ENCODE peak calls at places on chromosome 20, in five cellular contexts. One of them, this sample, is unnamed.

GRCh38 chr20:15345287-15345686 is 1007.9 kb upstream of the FLRT3 start:
- DNase-seq in SK-N-SH: no peak
- DNase-seq in HepG2: no peak
- DNase-seq in H1: no peak
- DNase-seq in GM12878: no peak
- DNase-seq in this sample: no peak

GRCh38 chr20:50446351-50447101 is 63.7 kb upstream of the PTPN1 start:
- DNase-seq in SK-N-SH: no peak
- DNase-seq in HepG2: peak
- DNase-seq in H1: no peak
- DNase-seq in GM12878: no peak
- DNase-seq in this sample: no peak

GRCh38 chr20:48656661-48657211 is 171.1 kb downstream of the PREX1 start:
- DNase-seq in SK-N-SH: peak
- DNase-seq in HepG2: peak
- DNase-seq in H1: no peak
- DNase-seq in GM12878: no peak
- DNase-seq in this sample: peak

GRCh38 chr20:42093041-42093440 is 474.9 kb upstream of the CHD6 start:
- DNase-seq in SK-N-SH: no peak
- DNase-seq in HepG2: no peak
- DNase-seq in H1: no peak
- DNase-seq in GM12878: no peak
- DNase-seq in this sample: no peak

GRCh38 chr20:10658051-10658823 is 15.6 kb downstream of the JAG1 start:
- DNase-seq in SK-N-SH: no peak
- DNase-seq in HepG2: no peak
- DNase-seq in H1: no peak
- DNase-seq in GM12878: no peak
- DNase-seq in this sample: no peak

GRCh38 chr20:20174089-20174835 is 121.9 kb downstream of the CFAP61 start:
- DNase-seq in SK-N-SH: no peak
- DNase-seq in HepG2: no peak
- DNase-seq in H1: no peak
- DNase-seq in GM12878: no peak
- DNase-seq in this sample: no peak

GRCh38 chr20:56628873-56629463 is at the start of gene TFAP2C:
- DNase-seq in SK-N-SH: peak
- DNase-seq in HepG2: no peak
- DNase-seq in H1: no peak
- DNase-seq in GM12878: no peak
- DNase-seq in this sample: peak

GRCh38 chr20:38338849-38339520 is 7.3 kb upstream of the LBP start:
- DNase-seq in SK-N-SH: no peak
- DNase-seq in HepG2: no peak
- DNase-seq in H1: peak
- DNase-seq in GM12878: no peak
- DNase-seq in this sample: no peak

DNA sequence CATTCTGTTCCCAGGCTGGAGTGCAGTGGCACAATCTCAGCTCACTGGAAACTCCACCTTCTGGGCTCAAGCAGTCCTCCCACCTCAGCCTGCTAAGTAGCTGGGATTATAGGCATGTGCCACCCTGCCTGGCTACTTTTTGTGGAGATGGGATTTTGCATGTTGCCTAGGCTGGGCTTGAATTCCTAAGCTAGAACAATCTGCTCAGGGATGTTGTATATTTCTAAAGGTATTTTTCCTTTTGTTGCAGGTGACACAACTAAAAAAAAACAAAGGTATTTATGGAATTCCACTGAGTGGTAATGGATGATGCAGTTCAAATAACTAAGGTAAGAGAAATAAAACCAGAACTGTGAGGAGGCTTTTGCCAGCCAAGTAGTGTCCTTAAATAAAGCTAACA is 49.7 kb downstream of the PTPRA start:
- DNase-seq in SK-N-SH: no peak
- DNase-seq in HepG2: no peak
- DNase-seq in H1: no peak
- DNase-seq in GM12878: no peak
- DNase-seq in this sample: no peak
- TF ChIP-seq JUND in SK-N-SH: no peak
- TF ChIP-seq JUND in HepG2: no peak
- TF ChIP-seq JUND in H1: no peak
- TF ChIP-seq JUND in GM12878: no peak
- TF ChIP-seq JUND in this sample: no peak

GRCh38 chr20:1684872-1685271 is 27.3 kb upstream of the SIRPG start:
- DNase-seq in SK-N-SH: no peak
- DNase-seq in HepG2: no peak
- DNase-seq in H1: no peak
- DNase-seq in GM12878: no peak
- DNase-seq in this sample: no peak
- H3K4me3 ChIP-seq in SK-N-SH: no peak
- H3K4me3 ChIP-seq in HepG2: no peak
- H3K4me3 ChIP-seq in H1: no peak
- H3K4me3 ChIP-seq in GM12878: no peak
- H3K4me3 ChIP-seq in this sample: no peak

GRCh38 chr20:17568045-17568788 is 1.7 kb upstream of the DSTN start:
- DNase-seq in SK-N-SH: no peak
- DNase-seq in HepG2: no peak
- DNase-seq in H1: no peak
- DNase-seq in GM12878: no peak
- DNase-seq in this sample: no peak

GRCh38 chr20:17569616-17570346 is at the start of gene DSTN:
- DNase-seq in SK-N-SH: peak
- DNase-seq in HepG2: peak
- DNase-seq in H1: peak
- DNase-seq in GM12878: peak
- DNase-seq in this sample: peak

GRCh38 chr20:17570347-17571152 is 675 bp downstream of the DSTN start:
- DNase-seq in SK-N-SH: peak
- DNase-seq in HepG2: peak
- DNase-seq in H1: no peak
- DNase-seq in GM12878: no peak
- DNase-seq in this sample: peak

GRCh38 chr20:17571153-17571527 is 1.3 kb downstream of the DSTN start:
- DNase-seq in SK-N-SH: no peak
- DNase-seq in HepG2: no peak
- DNase-seq in H1: no peak
- DNase-seq in GM12878: no peak
- DNase-seq in this sample: no peak

GRCh38 chr20:17568972-17569471 is 853 bp upstream of the DSTN start:
- DNase-seq in SK-N-SH: peak
- DNase-seq in HepG2: peak
- DNase-seq in H1: peak
- DNase-seq in GM12878: no peak
- DNase-seq in this sample: peak
- TF ChIP-seq EP300 in SK-N-SH: peak
- TF ChIP-seq EP300 in HepG2: no peak
- TF ChIP-seq EP300 in H1: no peak
- TF ChIP-seq EP300 in GM12878: no peak
- TF ChIP-seq EP300 in this sample: no peak

GRCh38 chr20:47205577-47206123 is 150.8 kb downstream of the ZMYND8 start:
- DNase-seq in SK-N-SH: peak
- DNase-seq in HepG2: peak
- DNase-seq in H1: no peak
- DNase-seq in GM12878: peak
- DNase-seq in this sample: peak
- TF ChIP-seq JUND in SK-N-SH: no peak
- TF ChIP-seq JUND in HepG2: no peak
- TF ChIP-seq JUND in H1: no peak
- TF ChIP-seq JUND in GM12878: peak
- TF ChIP-seq JUND in this sample: peak

DNA sequence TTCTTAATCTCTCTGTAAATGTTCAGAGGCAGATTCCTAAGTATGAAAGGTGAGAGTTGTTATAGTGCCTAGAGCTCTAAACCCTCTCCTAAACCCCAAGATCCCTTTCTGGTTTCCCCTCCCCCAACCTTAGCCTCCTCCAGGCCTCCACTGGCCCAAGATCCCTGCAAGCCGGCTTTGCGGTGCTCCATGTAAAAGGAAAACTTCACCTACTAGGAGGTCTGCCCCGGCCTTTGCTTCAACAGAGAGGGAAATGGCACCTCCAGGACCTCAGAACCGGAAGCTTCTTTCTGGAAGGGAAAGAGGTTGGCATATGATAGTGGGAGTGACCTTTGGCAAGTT is 2.3 kb downstream of the RRBP1 start:
- DNase-seq in SK-N-SH: no peak
- DNase-seq in HepG2: no peak
- DNase-seq in H1: no peak
- DNase-seq in GM12878: no peak
- DNase-seq in this sample: no peak
- H3K4me3 ChIP-seq in SK-N-SH: no peak
- H3K4me3 ChIP-seq in HepG2: peak
- H3K4me3 ChIP-seq in H1: peak
- H3K4me3 ChIP-seq in GM12878: peak
- H3K4me3 ChIP-seq in this sample: no peak